ENCODE peak calls at places on chromosomes 3 and 15, in six cellular contexts. C, N, Q, V, J and D are unnamed samples.
A peak's percentile ranks its signal among the peaks of the same experiment; 100 is the strongest.

GRCh38 chr15:79329186-79329611 is 18.3 kb downstream of the TMED3 start:
- DNase-seq in V (no peak), N (peak; percentile 17), Q (no peak), J (no peak), C (no peak), D (peak; percentile 23)

GRCh38 chr3:131397889-131398288 is 16.3 kb downstream of the NUDT16 start:
- DNase-seq in J (no peak), N (no peak), V (no peak), Q (no peak), C (peak; percentile 29), D (no peak)

GRCh38 chr3:20186600-20187004 is 596 bp upstream of the SGO1 start:
- DNase-seq in V (no peak), Q (no peak), C (no peak), J (no peak), N (no peak), D (no peak)

GRCh38 chr3:169362261-169362660 is 301.3 kb downstream of the MECOM start:
- DNase-seq in N (no peak), J (no peak), Q (no peak), C (no peak), V (no peak), D (peak; percentile 2)

GRCh38 chr3:152031321-152031720 is 157.9 kb downstream of the SUCNR1 start:
- DNase-seq in V (no peak), C (no peak), Q (no peak), J (no peak), N (no peak), D (no peak)

GRCh38 chr3:115085197-115085865 is 61.8 kb downstream of the ZBTB20 start:
- DNase-seq in Q (no peak), C (no peak), V (no peak), N (no peak), J (peak; percentile 99), D (no peak)

GRCh38 chr3:100033184-100033583 is 81.1 kb downstream of the FILIP1L start:
- DNase-seq in V (no peak), J (no peak), Q (no peak), C (no peak), N (no peak), D (peak; percentile 24)

GRCh38 chr15:39918688-39919385 is 1.2 kb downstream of the GPR176 start:
- DNase-seq in Q (no peak), J (no peak), C (no peak), V (no peak), N (no peak), D (peak; percentile 95)

GRCh38 chr3:53956591-53956990 is 64.9 kb upstream of the SELENOK start:
- DNase-seq in N (no peak), Q (no peak), V (no peak), J (no peak), C (no peak), D (no peak)

GRCh38 chr15:29750754-29751153 is 71.5 kb downstream of the TJP1 start:
- DNase-seq in V (no peak), C (no peak), Q (no peak), N (no peak), J (no peak), D (no peak)

GRCh38 chr3:112365636-112366035 is 32.7 kb downstream of the CD200 start:
- DNase-seq in J (no peak), C (no peak), Q (no peak), V (no peak), N (no peak), D (no peak)

GRCh38 chr15:87224409-87224808 is 1032.1 kb downstream of the NTRK3 start:
- DNase-seq in Q (no peak), N (peak; percentile 13), C (no peak), V (no peak), J (no peak), D (peak; percentile 78)

GRCh38 chr3:43095370-43095769 is 10.5 kb downstream of the POMGNT2 start:
- DNase-seq in Q (no peak), J (no peak), N (no peak), C (no peak), V (no peak), D (no peak)

GRCh38 chr3:14358426-14359211 is 43.8 kb upstream of the SLC6A6 start:
- DNase-seq in C (no peak), J (peak; percentile 12), Q (no peak), V (no peak), N (no peak), D (no peak)

GRCh38 chr15:77506311-77507150 is 85.8 kb downstream of the HMG20A start:
- DNase-seq in C (peak; percentile 61), J (no peak), Q (no peak), N (no peak), V (no peak), D (no peak)

GRCh38 chr3:45223889-45224730 is 2.0 kb downstream of the TMEM158 start:
- DNase-seq in V (no peak), N (no peak), Q (no peak), J (no peak), C (no peak), D (peak; percentile 33)

GRCh38 chr15:69893863-69894262 is 203.9 kb downstream of the TLE3 start:
- DNase-seq in N (no peak), C (peak; percentile 57), Q (no peak), V (no peak), J (no peak), D (peak; percentile 65)

GRCh38 chr15:35557544-35557943 is 11.6 kb upstream of the DPH6 start:
- DNase-seq in V (no peak), N (no peak), C (no peak), Q (no peak), J (no peak), D (peak; percentile 95)

GRCh38 chr3:24460974-24461373 is 33.7 kb downstream of the THRB start:
- DNase-seq in N (no peak), C (no peak), J (no peak), V (no peak), Q (no peak), D (no peak)

GRCh38 chr3:134029734-134030381 is at the start of gene SLCO2A1:
- DNase-seq in V (no peak), C (peak; percentile 86), J (no peak), Q (no peak), N (peak; percentile 8), D (no peak)

GRCh38 chr3:60598668-60599067 is 652.6 kb downstream of the FHIT start:
- DNase-seq in N (no peak), C (no peak), V (no peak), J (no peak), Q (no peak), D (no peak)